ENCODE peak calls at places on chromosome 5, in ten cellular contexts. L, S, G, J, B, M, Q, I, O and T are unnamed samples.

GRCh38 chr5:109653042-109653441 is 36.7 kb upstream of the MAN2A1 start:
- DNase-seq in L (no peak), G (no peak), I (no peak), B (no peak), M (no peak), O (no peak), Q (no peak), J (no peak), S (peak; percentile 26), T (no peak)

GRCh38 chr5:61440086-61440485 is 108.0 kb downstream of the ZSWIM6 start:
- DNase-seq in Q (no peak), S (no peak), G (no peak), J (peak; percentile 25), L (no peak), O (no peak), I (no peak), B (no peak), M (peak; percentile 14), T (no peak)

GRCh38 chr5:168162464-168162863 is 129.0 kb upstream of the WWC1 start:
- DNase-seq in B (no peak), J (no peak), Q (no peak), L (no peak), I (no peak), M (no peak), S (peak; percentile 16), G (no peak), O (no peak), T (no peak)

GRCh38 chr5:71903826-71904225 is 184.8 kb downstream of the CARTPT start:
- DNase-seq in O (no peak), G (no peak), B (no peak), M (no peak), J (no peak), I (no peak), Q (no peak), L (no peak), S (no peak), T (no peak)

GRCh38 chr5:43140286-43140685 is 19.6 kb downstream of the ZNF131 start:
- DNase-seq in O (no peak), S (no peak), G (no peak), I (no peak), M (no peak), Q (no peak), L (no peak), B (no peak), J (no peak), T (no peak)

GRCh38 chr5:160961761-160962160 is 109.8 kb upstream of the ATP10B start:
- DNase-seq in O (no peak), J (peak; percentile 18), G (no peak), L (no peak), I (no peak), B (no peak), S (no peak), M (peak; percentile 51), Q (no peak), T (no peak)

GRCh38 chr5:151718653-151719052 is 31.9 kb upstream of the SPARC start:
- DNase-seq in Q (no peak), L (no peak), J (no peak), I (no peak), S (no peak), M (no peak), B (no peak), O (no peak), G (no peak), T (no peak)

GRCh38 chr5:82045526-82046267 is 73.9 kb downstream of the ATG10 start:
- DNase-seq in L (peak; percentile 22), G (no peak), J (peak; percentile 25), I (no peak), Q (no peak), S (no peak), O (peak; percentile 48), M (peak; percentile 16), B (no peak), T (no peak)

GRCh38 chr5:172076783-172077244 is 70.4 kb upstream of the FBXW11 start:
- DNase-seq in S (no peak), B (no peak), Q (no peak), O (no peak), I (no peak), G (no peak), M (no peak), L (no peak), J (no peak), T (no peak)

GRCh38 chr5:157180374-157181264 is at the start of gene ITK:
- DNase-seq in O (no peak), G (no peak), S (no peak), B (no peak), I (no peak), L (no peak), M (no peak), J (no peak), Q (no peak), T (no peak)

GRCh38 chr5:8600843-8601242 is 731.9 kb downstream of the MTRR start:
- DNase-seq in L (no peak), G (no peak), M (no peak), S (no peak), B (no peak), J (no peak), Q (no peak), O (peak; percentile 55), I (no peak), T (no peak)

GRCh38 chr5:129031886-129032683 is 62.5 kb upstream of the ISOC1 start:
- DNase-seq in O (no peak), L (no peak), G (no peak), M (no peak), J (no peak), Q (no peak), S (no peak), B (no peak), I (no peak), T (no peak)

GRCh38 chr5:154740483-154740882 is 14.7 kb upstream of the LARP1 start:
- DNase-seq in L (no peak), Q (peak; percentile 78), M (no peak), G (no peak), J (no peak), I (no peak), S (no peak), B (no peak), O (no peak), T (peak; percentile 58)

GRCh38 chr5:59020611-59021285 is 437.9 kb downstream of the RAB3C start:
- DNase-seq in Q (no peak), B (no peak), M (peak; percentile 82), S (no peak), L (no peak), G (no peak), J (peak; percentile 73), O (peak; percentile 62), I (no peak), T (no peak)

GRCh38 chr5:169906745-169907649 is 73.3 kb downstream of the INSYN2B start:
- DNase-seq in Q (no peak), L (no peak), I (no peak), S (no peak), M (no peak), O (no peak), G (no peak), B (no peak), J (no peak), T (peak; percentile 15)

GRCh38 chr5:131814990-131815389 is 18.2 kb upstream of the FNIP1 start:
- DNase-seq in Q (no peak), I (no peak), G (peak; percentile 26), M (peak; percentile 80), S (no peak), O (peak; percentile 77), B (peak; percentile 85), L (peak; percentile 47), J (peak; percentile 89), T (no peak)

GRCh38 chr5:133373121-133373870 is 239.0 kb downstream of the FSTL4 start:
- DNase-seq in I (no peak), J (peak; percentile 98), O (no peak), M (peak; percentile 95), Q (no peak), B (no peak), S (no peak), L (no peak), G (no peak), T (no peak)

GRCh38 chr5:33489481-33490067 is 48.8 kb downstream of the TARS1 start:
- DNase-seq in G (no peak), M (no peak), Q (no peak), L (no peak), B (no peak), I (no peak), J (no peak), S (no peak), O (no peak), T (no peak)

GRCh38 chr5:136216230-136216629 is 23.3 kb upstream of the SMIM32 start:
- DNase-seq in J (no peak), L (no peak), S (no peak), O (no peak), M (no peak), B (no peak), G (no peak), I (peak; percentile 27), Q (no peak), T (no peak)
- TF ChIP-seq CTCF in J (no peak), L (no peak), S (no peak), O (no peak), M (no peak), B (no peak), G (peak; percentile 16), I (no peak), Q (no peak), T (no peak)

GRCh38 chr5:57889558-57889957 is 406.9 kb upstream of the ACTBL2 start:
- DNase-seq in O (peak; percentile 75), L (peak; percentile 87), B (peak; percentile 69), I (no peak), G (peak; percentile 46), J (peak; percentile 98), M (peak; percentile 96), Q (no peak), S (no peak), T (peak; percentile 25)
- TF ChIP-seq CTCF in O (peak; percentile 35), L (peak; percentile 44), B (no peak), I (peak; percentile 33), G (peak; percentile 35), J (peak; percentile 37), M (peak; percentile 31), Q (peak; percentile 43), S (no peak), T (peak; percentile 50)

DNA sequence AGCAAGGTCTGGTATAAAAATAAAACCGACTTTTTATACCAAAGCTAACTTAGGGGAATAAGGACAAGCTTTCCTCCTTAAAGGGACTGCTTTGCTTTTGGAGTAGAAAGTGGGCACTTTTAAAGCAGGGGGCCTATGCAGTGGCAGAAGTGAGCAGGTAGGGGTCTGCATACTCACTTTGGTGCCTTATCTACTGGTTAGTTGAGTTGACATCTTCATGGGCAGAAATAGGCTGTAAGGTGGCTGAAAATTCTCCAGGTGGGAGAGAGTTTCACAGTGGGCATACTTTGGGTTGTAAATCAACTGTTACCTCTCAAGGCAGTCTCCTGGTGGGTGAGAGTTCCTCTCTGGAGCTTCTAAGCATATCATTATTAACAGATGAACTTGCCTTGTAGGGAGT is 24.8 kb downstream of the OSMR start:
- DNase-seq in Q (no peak), B (no peak), O (no peak), I (no peak), G (no peak), M (no peak), S (no peak), J (no peak), L (no peak), T (no peak)
- TF ChIP-seq CTCF in Q (no peak), B (no peak), O (no peak), I (no peak), G (no peak), M (no peak), S (no peak), J (no peak), L (no peak), T (no peak)

DNA sequence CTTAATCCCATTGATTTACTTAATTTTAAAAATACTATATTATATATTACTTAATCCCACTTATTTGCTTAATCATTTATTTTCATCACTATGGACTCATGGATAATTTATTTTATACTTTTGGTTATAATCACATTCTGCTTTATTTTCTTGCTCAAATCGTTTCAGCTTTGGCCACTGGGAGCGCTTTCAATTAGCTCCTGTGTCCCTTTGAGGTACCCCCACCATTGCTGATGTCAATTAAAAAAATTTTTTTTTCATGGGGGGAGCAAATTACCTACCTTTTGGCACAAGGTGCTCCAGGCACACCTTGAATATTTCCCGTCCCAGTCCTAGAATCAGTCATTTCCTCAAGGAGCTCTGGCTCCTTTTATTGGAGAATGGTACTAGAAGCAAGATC is 1.4 kb upstream of the TRIO start:
- DNase-seq in J (no peak), G (no peak), S (no peak), I (no peak), B (no peak), M (no peak), O (no peak), L (no peak), Q (no peak), T (no peak)
- TF ChIP-seq CTCF in J (no peak), G (peak; percentile 17), S (no peak), I (no peak), B (no peak), M (no peak), O (no peak), L (peak; percentile 9), Q (no peak), T (no peak)